ENCODE peak calls at places on chromosomes 1 and 21, in six cellular contexts. C, K, F, M, A and J are unnamed samples.

GRCh38 chr1:246335126-246335525 is 172.0 kb downstream of the SMYD3 start:
- DNase-seq in A (no peak), F (no peak), K (no peak), M (no peak), C (no peak), J (no peak)

GRCh38 chr1:158932171-158932570 is 819 bp downstream of the PYHIN1 start:
- DNase-seq in K (no peak), F (no peak), A (no peak), C (no peak), M (no peak), J (no peak)

GRCh38 chr1:220012259-220012658 is 34.0 kb downstream of the EPRS1 start:
- DNase-seq in F (no peak), C (no peak), M (no peak), A (no peak), K (peak; percentile 10), J (no peak)

GRCh38 chr1:154714638-154715037 is 106.7 kb upstream of the ADAR start:
- DNase-seq in K (peak; percentile 10), A (no peak), F (no peak), C (peak; percentile 24), M (peak; percentile 34), J (no peak)

GRCh38 chr1:162389021-162389818 is 7.7 kb downstream of the C1orf226 start:
- DNase-seq in F (no peak), A (no peak), K (peak; percentile 30), C (peak; percentile 22), M (peak; percentile 79), J (peak; percentile 55)

GRCh38 chr1:32426489-32427255 is 32.4 kb upstream of the BSDC1 start:
- DNase-seq in F (no peak), A (no peak), K (no peak), M (peak; percentile 28), C (peak; percentile 2), J (no peak)

GRCh38 chr1:25090707-25091422 is 141.4 kb downstream of the SYF2 start:
- DNase-seq in A (no peak), M (no peak), F (peak; percentile 58), C (no peak), K (no peak), J (no peak)

GRCh38 chr1:77416692-77417450 is 135.1 kb downstream of the AK5 start:
- DNase-seq in K (peak; percentile 34), A (no peak), M (peak; percentile 31), C (no peak), F (peak; percentile 48), J (no peak)

GRCh38 chr1:74732960-74733615 is at the start of the genes CRYZ and TYW3:
- DNase-seq in M (no peak), F (peak; percentile 90), K (peak; percentile 92), C (peak; percentile 82), A (peak; percentile 81), J (peak; percentile 63)

GRCh38 chr1:153842006-153842471 is 66.8 kb downstream of the SLC27A3 start:
- DNase-seq in A (no peak), F (no peak), M (no peak), K (peak; percentile 12), C (no peak), J (no peak)

GRCh38 chr1:115215703-115216521 is 122.1 kb downstream of the NGF start:
- DNase-seq in K (peak; percentile 36), M (no peak), F (no peak), C (no peak), A (no peak), J (no peak)

GRCh38 chr1:235011599-235012435 is 116.8 kb downstream of the TOMM20 start:
- DNase-seq in A (no peak), C (peak; percentile 89), M (no peak), K (peak; percentile 100), F (peak; percentile 81), J (peak; percentile 99)

GRCh38 chr1:195608883-195609282 is 999.4 kb downstream of the KCNT2 start:
- DNase-seq in M (peak; percentile 4), F (no peak), K (no peak), A (no peak), C (no peak), J (no peak)

DNA sequence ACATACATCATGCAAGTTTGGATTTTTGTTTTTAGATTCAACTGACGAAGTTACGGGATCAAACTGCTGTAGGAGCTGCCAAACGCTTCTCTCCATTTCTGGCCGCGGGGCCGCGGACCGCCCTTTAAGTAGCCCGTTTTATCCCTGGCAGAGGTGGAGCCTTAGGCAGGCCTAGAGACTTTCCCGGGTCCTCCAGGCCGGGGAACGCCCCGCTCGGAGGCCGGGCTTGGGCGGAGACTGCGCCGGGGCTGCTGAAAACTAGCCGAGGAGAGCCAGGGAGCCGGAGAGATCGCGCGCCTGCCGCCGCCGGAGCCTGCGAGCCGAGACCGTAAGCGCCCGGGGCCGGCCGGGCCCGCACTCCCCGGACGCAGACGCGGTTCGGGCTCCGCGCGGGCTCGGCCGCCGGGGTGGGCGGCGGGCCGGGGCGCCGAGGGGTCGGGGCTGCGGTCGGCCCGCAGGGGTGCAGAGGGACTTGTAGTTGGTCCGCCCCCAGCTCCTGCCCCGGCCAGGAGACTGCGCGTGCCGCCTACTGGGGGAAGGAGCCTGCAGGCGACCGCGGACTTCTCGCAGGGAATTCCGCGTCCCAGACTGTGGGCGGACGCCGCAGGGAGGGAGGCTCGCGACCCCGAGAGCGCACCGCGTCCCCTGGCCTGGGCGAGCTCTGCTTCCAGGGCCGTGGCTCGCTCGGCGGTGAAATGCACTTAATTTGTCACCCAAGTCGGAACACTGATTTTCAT is at the start of gene EPHX1:
- DNase-seq in A (peak; percentile 94), K (peak; percentile 84), C (peak; percentile 95), M (peak; percentile 93), F (peak; percentile 71), J (peak; percentile 32)
- TF ChIP-seq CTCF in A (no peak), K (peak; percentile 40), C (no peak), M (peak; percentile 36), F (no peak), J (peak; percentile 59)

GRCh38 chr1:22595108-22595507 is 31.8 kb downstream of the EPHA8 start:
- DNase-seq in C (no peak), M (no peak), F (no peak), K (no peak), A (no peak), J (no peak)

GRCh38 chr1:22594396-22594795 is 31.1 kb downstream of the EPHA8 start:
- DNase-seq in F (no peak), M (no peak), C (no peak), A (no peak), K (no peak), J (no peak)

GRCh38 chr1:22592919-22593790 is 29.9 kb downstream of the EPHA8 start:
- DNase-seq in C (peak; percentile 40), K (no peak), M (no peak), A (no peak), F (peak; percentile 23), J (no peak)

GRCh38 chr1:22591576-22591975 is 28.3 kb downstream of the EPHA8 start:
- DNase-seq in F (no peak), K (no peak), M (no peak), A (no peak), C (no peak), J (no peak)

DNA sequence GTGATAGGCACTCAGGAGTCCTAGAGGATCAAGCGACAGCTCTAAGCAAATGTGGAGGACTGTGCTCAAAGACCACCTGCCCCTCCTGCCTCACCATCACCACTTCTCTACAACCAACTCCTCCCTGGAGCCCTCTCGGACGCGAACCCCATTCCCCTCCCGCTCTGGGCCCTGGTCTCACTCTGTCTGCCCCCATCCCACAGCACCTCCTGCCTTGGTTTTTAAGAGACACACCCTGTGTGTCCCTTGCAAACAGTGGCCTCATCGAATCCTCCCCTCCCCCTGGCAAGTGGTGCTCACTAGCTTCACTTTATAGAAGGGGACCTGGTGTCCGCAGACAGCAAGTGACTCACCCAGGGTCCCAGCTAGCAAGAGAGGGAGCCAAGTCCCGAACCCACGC is 28.8 kb downstream of the EPHA8 start:
- DNase-seq in C (no peak), A (no peak), K (no peak), M (no peak), F (no peak), J (no peak)
- H3K36me3 ChIP-seq in C (no peaks in the 10 kb centered on the region), A (no peaks in the 10 kb centered on the region), K (no peaks in the 10 kb centered on the region), M (no peaks in the 10 kb centered on the region), F (no peaks in the 10 kb centered on the region), J (no peaks in the 10 kb centered on the region)

GRCh38 chr1:83887483-83887882 is 111.4 kb downstream of the TTLL7 start:
- DNase-seq in A (no peak), C (no peak), M (no peak), F (no peak), K (no peak), J (no peak)

GRCh38 chr1:83883979-83884378 is 115.0 kb downstream of the TTLL7 start:
- DNase-seq in A (no peak), M (no peak), K (peak; percentile 4), F (no peak), C (no peak), J (no peak)

GRCh38 chr1:83882906-83883305 is 116.0 kb downstream of the TTLL7 start:
- DNase-seq in F (peak; percentile 24), C (no peak), A (no peak), M (peak; percentile 16), K (peak; percentile 58), J (no peak)
- TF ChIP-seq CTCF in F (peak; percentile 8), C (no peak), A (no peak), M (peak; percentile 28), K (peak; percentile 8), J (no peak)

DNA sequence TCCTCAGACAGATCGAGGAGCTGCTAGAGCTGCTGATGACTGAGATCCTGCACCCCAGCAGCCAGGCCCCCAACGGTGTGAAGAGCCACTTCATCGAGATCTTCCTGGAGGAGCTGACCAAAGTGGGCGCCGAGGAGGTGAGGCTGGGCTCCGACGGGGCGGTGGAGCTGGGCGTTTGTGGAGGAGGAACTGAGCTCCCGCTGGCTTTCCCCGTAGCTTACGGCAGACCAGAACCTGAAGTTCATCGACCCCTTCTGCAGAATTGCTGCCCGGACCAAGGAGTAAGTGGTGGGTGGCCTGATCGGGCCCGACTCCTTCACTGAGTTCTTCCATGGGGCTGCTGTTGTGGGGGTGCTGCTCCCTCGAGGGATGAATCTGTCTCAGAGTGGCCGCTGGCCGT is 8.0 kb downstream of the RRP1 start:
- DNase-seq in A (no peak), K (no peak), M (no peak), C (no peak), F (no peak), J (no peak)
- H3K36me3 ChIP-seq in A (no peaks in the 10 kb centered on the region), K (peaks cover 91% of the 10 kb centered on the region), M (no peaks in the 10 kb centered on the region), C (peaks cover 8% of the 10 kb centered on the region), F (peaks cover 73% of the 10 kb centered on the region), J (peaks cover 68% of the 10 kb centered on the region)

GRCh38 chr1:174258148-174258550 is 98.8 kb downstream of the RABGAP1L start:
- DNase-seq in M (peak; percentile 62), F (peak; percentile 45), C (peak; percentile 25), A (no peak), K (peak; percentile 50), J (no peak)
- TF ChIP-seq CTCF in M (peak; percentile 76), F (peak; percentile 66), C (peak; percentile 83), A (peak; percentile 28), K (peak; percentile 58), J (peak; percentile 51)